ENCODE peak calls at places on chromosomes 3 and 15, in eight cellular contexts. M, K, Z, Y, B, X, N and H are unnamed samples.

GRCh38 chr15:95451891-95452290 is 878.6 kb upstream of the NR2F2 start:
- DNase-seq in M (no peak), N (no peak), X (no peak), Y (no peak), B (no peak), Z (no peak), K (no peak), H (no peak)

GRCh38 chr15:39919740-39920509 is at the start of gene GPR176:
- DNase-seq in K (peak), N (peak), B (peak), Z (peak), Y (peak), M (peak), X (peak), H (peak)

GRCh38 chr15:83654379-83655236 is 685 bp downstream of the ADAMTSL3 start:
- DNase-seq in Z (no peak), M (peak), N (no peak), B (no peak), K (peak), X (no peak), Y (no peak), H (no peak)

GRCh38 chr15:88727439-88727838 is 75.8 kb upstream of the ACAN start:
- DNase-seq in Z (no peak), K (no peak), X (no peak), Y (no peak), N (no peak), B (no peak), M (no peak), H (peak)

GRCh38 chr15:92807971-92808571 is 92.1 kb upstream of the CHD2 start:
- DNase-seq in Y (no peak), B (no peak), X (no peak), N (no peak), K (no peak), M (no peak), Z (no peak), H (no peak)

GRCh38 chr3:141093971-141094401 is 42.8 kb downstream of the SPSB4 start:
- DNase-seq in X (no peak), N (peak), K (peak), B (no peak), Y (no peak), Z (no peak), M (peak), H (no peak)

GRCh38 chr3:4740397-4741105 is 238.7 kb upstream of the BHLHE40 start:
- DNase-seq in B (no peak), Z (no peak), X (no peak), K (no peak), M (no peak), Y (no peak), N (no peak), H (no peak)

GRCh38 chr15:60740231-60740630 is 261.3 kb upstream of the ICE2 start:
- DNase-seq in Y (no peak), Z (no peak), X (no peak), N (no peak), M (no peak), K (no peak), B (no peak), H (no peak)

GRCh38 chr3:23575697-23576096 is 230.1 kb upstream of the UBE2E1 start:
- DNase-seq in X (no peak), Z (no peak), Y (no peak), B (no peak), K (no peak), N (peak), M (no peak), H (no peak)

GRCh38 chr15:89002281-89002761 is 85.9 kb upstream of the ABHD2 start:
- DNase-seq in K (no peak), N (peak), Z (no peak), X (no peak), Y (peak), B (no peak), M (no peak), H (peak)

GRCh38 chr3:117553461-117553860 is 843.9 kb downstream of the TUSC7 start:
- DNase-seq in K (no peak), M (no peak), X (no peak), Z (no peak), Y (no peak), B (no peak), N (peak), H (peak)

GRCh38 chr15:76217029-76217866 is 94.0 kb downstream of the ETFA start:
- DNase-seq in B (no peak), Y (no peak), N (no peak), K (no peak), X (no peak), Z (no peak), M (no peak), H (peak)

GRCh38 chr15:92655178-92655995 is at the start of gene FAM174B:
- DNase-seq in K (peak), M (peak), X (peak), Z (peak), N (no peak), Y (no peak), B (no peak), H (no peak)

GRCh38 chr15:32855942-32856341 is 138.1 kb downstream of the GREM1 start:
- DNase-seq in Y (peak), N (peak), K (no peak), X (no peak), Z (no peak), M (no peak), B (no peak), H (peak)

GRCh38 chr3:9903238-9903624 is 583 bp downstream of the IL17RE start:
- DNase-seq in N (peak), Z (no peak), B (no peak), K (no peak), X (no peak), M (no peak), Y (no peak), H (peak)

GRCh38 chr3:9552252-9552999 is 1.2 kb downstream of the LHFPL4 start:
- DNase-seq in Y (no peak), B (peak), K (peak), M (no peak), Z (peak), N (peak), X (peak), H (peak)

GRCh38 chr3:36941658-36942057 is 3.2 kb downstream of the TRANK1 start:
- DNase-seq in M (no peak), K (no peak), Z (no peak), B (no peak), X (no peak), Y (no peak), N (no peak), H (no peak)

GRCh38 chr3:16334909-16335308 is 69.9 kb downstream of the OXNAD1 start:
- DNase-seq in Z (no peak), Y (no peak), K (no peak), B (no peak), N (peak), X (no peak), M (no peak), H (no peak)

GRCh38 chr3:62672270-62672987 is 202.8 kb downstream of the CADPS start:
- DNase-seq in Y (no peak), B (no peak), X (no peak), K (no peak), M (no peak), Z (no peak), N (no peak), H (no peak)

GRCh38 chr3:187978433-187979011 is 175.4 kb upstream of the LPP start:
- DNase-seq in X (no peak), B (no peak), K (no peak), Z (no peak), N (no peak), Y (no peak), M (no peak), H (peak)

GRCh38 chr3:48919215-48920138 is 835 bp downstream of the ARIH2 start:
- DNase-seq in M (peak), K (peak), Z (peak), X (no peak), N (peak), B (peak), Y (no peak), H (peak)

GRCh38 chr15:55546718-55547117 is 38.7 kb upstream of the DNAAF4 start:
- DNase-seq in B (no peak), Z (no peak), X (no peak), Y (no peak), M (no peak), N (peak), K (no peak), H (peak)

GRCh38 chr3:122936335-122936734 is 91.2 kb downstream of the SEMA5B start:
- DNase-seq in M (no peak), Y (no peak), Z (no peak), N (no peak), K (no peak), X (no peak), B (no peak), H (no peak)

GRCh38 chr15:62402687-62403086 is 237.6 kb upstream of the C2CD4B start:
- DNase-seq in Y (no peak), N (no peak), M (no peak), K (no peak), Z (no peak), B (no peak), X (no peak), H (no peak)

GRCh38 chr3:188518835-188519452 is 365.0 kb downstream of the LPP start:
- DNase-seq in Y (no peak), B (no peak), M (no peak), K (no peak), Z (no peak), X (no peak), N (no peak), H (no peak)

GRCh38 chr3:18134386-18135082 is 290.6 kb downstream of the SATB1 start:
- DNase-seq in B (no peak), X (no peak), K (no peak), M (no peak), N (peak), Y (no peak), Z (no peak), H (peak)

GRCh38 chr15:72168131-72168825 is 29.3 kb downstream of the GRAMD2A start:
- DNase-seq in B (no peak), K (no peak), Y (no peak), N (no peak), M (no peak), X (no peak), Z (no peak), H (peak)

GRCh38 chr15:88622605-88622975 is 1.4 kb downstream of the AEN start:
- DNase-seq in K (no peak), N (no peak), Y (no peak), Z (no peak), X (no peak), B (no peak), M (no peak), H (no peak)

GRCh38 chr15:85730001-85730820 is 64.5 kb downstream of the KLHL25 start:
- DNase-seq in Z (peak), Y (peak), N (peak), B (peak), K (no peak), X (peak), M (no peak), H (peak)

GRCh38 chr15:92891533-92892200 is 8.5 kb upstream of the CHD2 start:
- DNase-seq in N (no peak), Z (no peak), Y (no peak), K (no peak), X (no peak), B (no peak), M (no peak), H (no peak)